ENCODE peak calls at places on chromosomes 3 and 15, in ten cellular contexts. B, C, I, G, U, T, R, K, O and P are unnamed samples.

GRCh38 chr3:5348229-5348628 is 160.7 kb downstream of the EDEM1 start:
- DNase-seq in B (no peak), C (no peak), I (no peak), G (no peak), U (no peak), T (no peak), R (no peak), K (no peak), O (no peak), P (no peak)

GRCh38 chr15:25684521-25685215 is 178.5 kb downstream of the ATP10A start:
- DNase-seq in B (no peak), C (no peak), I (no peak), G (peak; percentile 85), U (no peak), T (no peak), R (peak; percentile 78), K (no peak), O (no peak), P (no peak)

GRCh38 chr3:151278223-151278622 is at the start of gene P2RY14:
- DNase-seq in B (no peak), C (no peak), I (no peak), G (no peak), U (no peak), T (no peak), R (no peak), K (no peak), O (no peak), P (no peak)

GRCh38 chr3:45547202-45547701 is 47.3 kb upstream of the LIMD1 start:
- DNase-seq in B (no peak), C (no peak), I (peak; percentile 35), G (no peak), U (no peak), T (no peak), R (no peak), K (no peak), O (no peak), P (no peak)

GRCh38 chr3:73255609-73256029 is 194.2 kb downstream of the EBLN2 start:
- DNase-seq in B (peak; percentile 48), C (no peak), I (peak; percentile 53), G (no peak), U (no peak), T (peak; percentile 60), R (no peak), K (no peak), O (no peak), P (no peak)

GRCh38 chr15:29324746-29325145 is 55.1 kb upstream of the NSMCE3 start:
- DNase-seq in B (no peak), C (no peak), I (no peak), G (no peak), U (no peak), T (no peak), R (no peak), K (no peak), O (no peak), P (no peak)

GRCh38 chr15:97961067-97961954 is 808 bp downstream of the ARRDC4 start:
- DNase-seq in B (peak; percentile 65), C (no peak), I (peak; percentile 53), G (peak; percentile 89), U (peak; percentile 60), T (peak; percentile 66), R (peak; percentile 86), K (peak; percentile 78), O (peak; percentile 1), P (no peak)

GRCh38 chr3:40179016-40179415 is 130.5 kb upstream of the EIF1B start:
- DNase-seq in B (peak; percentile 58), C (peak; percentile 80), I (peak; percentile 81), G (peak; percentile 71), U (peak; percentile 55), T (peak; percentile 78), R (no peak), K (peak; percentile 86), O (peak; percentile 54), P (no peak)

GRCh38 chr15:55873024-55873745 is 120.2 kb downstream of the NEDD4 start:
- DNase-seq in B (no peak), C (peak; percentile 84), I (no peak), G (no peak), U (no peak), T (no peak), R (no peak), K (no peak), O (no peak), P (no peak)

GRCh38 chr3:179451335-179452165 is at the start of gene GNB4:
- DNase-seq in B (peak; percentile 82), C (peak; percentile 96), I (peak; percentile 73), G (peak; percentile 88), U (peak; percentile 86), T (peak; percentile 62), R (peak; percentile 84), K (peak; percentile 83), O (no peak), P (peak; percentile 93)
- TF ChIP-seq POLR2AphosphoS5 in B (peak; percentile 35), C (peak; percentile 93), I (peak; percentile 51), G (peak; percentile 62), U (peak; percentile 14), T (peak; percentile 37), R (no peak), K (peak; percentile 26), O (no peak), P (peak; percentile 26)

DNA sequence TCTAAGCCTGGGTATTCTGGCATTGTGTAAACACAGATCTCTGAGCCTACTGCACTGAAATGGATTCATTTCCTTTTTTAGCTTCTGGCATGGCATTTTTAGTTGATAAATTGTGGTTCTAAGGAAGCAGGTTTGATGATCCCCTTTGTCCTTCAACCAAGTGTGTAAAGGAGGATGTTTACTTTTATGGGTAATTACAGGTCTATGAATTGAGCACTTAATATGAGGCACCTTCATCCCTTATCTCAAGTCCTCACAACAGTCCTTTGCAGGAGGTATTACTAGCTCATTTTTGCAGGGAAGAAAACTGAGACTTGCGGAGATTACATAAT is 30.8 kb upstream of the ZBTB38 start:
- DNase-seq in B (no peak), C (peak; percentile 64), I (no peak), G (no peak), U (no peak), T (no peak), R (no peak), K (no peak), O (no peak), P (no peak)
- TF ChIP-seq POLR2A in B (no peak), C (no peak), I (no peak), G (no peak), U (no peak), T (no peak), R (no peak), K (no peak), O (no peak), P (no peak)

GRCh38 chr3:185460283-185460682 is 38.6 kb downstream of the TMEM41A start:
- DNase-seq in B (no peak), C (no peak), I (no peak), G (no peak), U (no peak), T (no peak), R (no peak), K (no peak), O (no peak), P (no peak)
- TF ChIP-seq CTCF in B (no peak), C (no peak), I (no peak), G (no peak), U (no peak), T (no peak), R (no peak), K (no peak), O (no peak), P (no peak)

GRCh38 chr3:87805670-87806069 is 253.1 kb downstream of the CGGBP1 start:
- DNase-seq in B (no peak), C (no peak), I (no peak), G (no peak), U (no peak), T (no peak), R (no peak), K (no peak), O (no peak), P (no peak)
- TF ChIP-seq POLR2AphosphoS5 in B (no peak), C (no peak), I (no peak), G (no peak), U (no peak), T (no peak), R (no peak), K (no peak), O (no peak), P (no peak)

DNA sequence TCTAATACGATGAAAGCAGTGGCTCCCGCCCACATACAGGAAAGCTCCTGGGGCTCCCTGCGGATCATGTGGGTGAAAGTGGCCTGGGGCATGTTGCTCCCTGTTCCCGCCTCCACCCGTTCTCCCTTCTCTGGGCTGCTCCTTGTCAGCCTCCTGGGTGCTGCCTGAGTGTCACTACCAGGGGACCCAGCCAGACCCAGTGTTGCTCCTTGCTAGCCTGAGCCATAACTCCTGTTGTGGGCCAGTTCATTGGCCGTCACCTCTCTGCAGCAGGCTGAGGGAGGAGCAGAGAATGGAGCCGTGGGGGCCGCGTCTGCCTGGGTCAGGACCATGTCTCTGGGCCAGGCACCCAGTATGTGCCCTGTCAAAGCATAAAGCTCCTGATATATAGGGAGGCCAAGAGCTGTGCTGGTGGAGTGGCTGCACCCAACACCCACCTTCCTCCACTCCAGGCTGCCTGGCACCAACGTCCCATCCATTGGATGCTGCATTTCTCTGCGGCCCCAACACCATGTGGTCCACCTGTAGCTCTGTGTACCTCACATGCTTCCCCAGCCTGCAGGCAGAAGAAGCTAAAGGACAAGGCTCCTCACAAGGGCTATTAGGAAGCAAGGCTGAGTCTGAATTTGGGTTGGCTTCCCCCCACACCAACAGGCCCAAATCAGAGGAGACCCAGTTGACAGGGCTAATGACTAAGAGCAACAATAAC is 40.5 kb downstream of the KLF13 start:
- DNase-seq in B (no peak), C (no peak), I (no peak), G (no peak), U (peak; percentile 47), T (no peak), R (no peak), K (no peak), O (no peak), P (no peak)
- TF ChIP-seq POLR2A in B (no peak), C (no peak), I (no peak), G (no peak), U (no peak), T (no peak), R (no peak), K (no peak), O (no peak), P (no peak)

GRCh38 chr3:178435575-178435974 is 100.7 kb upstream of the KCNMB2 start:
- DNase-seq in B (no peak), C (no peak), I (no peak), G (no peak), U (no peak), T (no peak), R (no peak), K (no peak), O (no peak), P (no peak)
- TF ChIP-seq CTCF in B (no peak), C (no peak), I (no peak), G (no peak), U (no peak), T (no peak), R (no peak), K (no peak), O (no peak), P (no peak)

DNA sequence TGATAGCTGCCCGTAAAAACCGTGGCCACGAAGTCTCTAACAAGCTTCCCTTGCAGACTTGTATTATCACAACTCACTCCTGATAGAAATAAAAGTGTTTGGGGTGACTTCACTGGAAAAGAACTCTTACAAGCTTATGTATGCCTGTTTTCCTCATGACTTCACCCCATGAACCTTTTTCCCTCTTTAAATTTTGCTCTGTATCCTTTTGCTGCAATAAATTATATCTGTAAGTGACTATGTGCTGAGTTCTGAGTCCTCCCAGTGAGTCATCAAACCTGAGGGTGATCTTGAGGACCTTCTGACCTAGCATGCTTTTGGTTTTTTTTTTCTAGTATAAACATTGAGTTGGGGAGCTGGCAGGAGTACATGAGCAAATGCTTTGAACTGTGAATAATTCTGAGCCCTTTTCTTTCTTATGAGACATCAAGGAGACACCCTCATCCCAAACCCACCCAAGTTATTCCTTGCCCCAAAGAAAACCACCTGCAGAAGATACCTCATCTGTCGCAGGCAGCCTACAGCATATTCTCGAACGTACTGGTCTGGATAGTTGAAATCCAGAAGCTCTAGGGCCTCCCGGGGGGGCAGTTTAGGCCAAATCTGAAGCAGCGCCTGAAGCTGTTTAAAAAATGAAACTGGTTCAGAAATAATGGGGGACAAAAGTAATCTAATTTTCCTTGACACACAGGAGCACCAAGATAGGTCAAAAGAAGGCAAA is 85.9 kb downstream of the FAIM start:
- DNase-seq in B (no peak), C (peak; percentile 58), I (no peak), G (no peak), U (peak; percentile 38), T (no peak), R (no peak), K (no peak), O (peak; percentile 47), P (no peak)
- TF ChIP-seq POLR2AphosphoS5 in B (no peak), C (peak; percentile 20), I (no peak), G (no peak), U (no peak), T (no peak), R (no peak), K (no peak), O (no peak), P (no peak)